ENCODE peak calls at places on chromosome 17, in ten cellular contexts. I is prostate gland, G is B cell, Y is neural crest cell, H is astrocyte of the spinal cord, S is BJ, A is tibial artery, B is thoracic aorta, Q is dorsolateral prefrontal cortex, W is omental fat pad. J is an unnamed sample.

GRCh38 chr17:82003411-82004381 is 19.0 kb downstream of the CENPX start:
- DNase-seq in I (no peak), G (no peak), Y (no peak), H (peak), S (peak), A (peak), B (peak), Q (no peak), W (peak), J (no peak)

GRCh38 chr17:80986816-80987480 is 4.7 kb upstream of the CHMP6 start:
- DNase-seq in I (no peak), G (no peak), Y (no peak), H (no peak), S (no peak), A (peak), B (no peak), Q (no peak), W (no peak), J (no peak)

GRCh38 chr17:72164340-72164739 is 43.5 kb downstream of the SOX9 start:
- DNase-seq in I (no peak), G (no peak), Y (no peak), H (no peak), S (no peak), A (no peak), B (no peak), Q (no peak), W (no peak), J (no peak)

GRCh38 chr17:75011788-75012319 is 616 bp upstream of the MRPL58 start:
- DNase-seq in I (peak), G (no peak), Y (no peak), H (peak), S (no peak), A (peak), B (no peak), Q (peak), W (no peak), J (no peak)

GRCh38 chr17:55420776-55421178 is 858 bp downstream of the MMD start:
- DNase-seq in I (peak), G (peak), Y (peak), H (no peak), S (no peak), A (peak), B (no peak), Q (no peak), W (peak), J (peak)

GRCh38 chr17:48144976-48145798 is 37.6 kb downstream of the SNX11 start:
- DNase-seq in I (no peak), G (no peak), Y (no peak), H (no peak), S (no peak), A (no peak), B (no peak), Q (no peak), W (no peak), J (no peak)

GRCh38 chr17:52383493-52384100 is 225.1 kb upstream of the CA10 start:
- DNase-seq in I (peak), G (no peak), Y (peak), H (peak), S (no peak), A (no peak), B (no peak), Q (peak), W (no peak), J (peak)

GRCh38 chr17:28746611-28747045 is 2.8 kb downstream of the TRAF4 start:
- DNase-seq in I (no peak), G (peak), Y (no peak), H (no peak), S (no peak), A (no peak), B (no peak), Q (peak), W (no peak), J (no peak)

DNA sequence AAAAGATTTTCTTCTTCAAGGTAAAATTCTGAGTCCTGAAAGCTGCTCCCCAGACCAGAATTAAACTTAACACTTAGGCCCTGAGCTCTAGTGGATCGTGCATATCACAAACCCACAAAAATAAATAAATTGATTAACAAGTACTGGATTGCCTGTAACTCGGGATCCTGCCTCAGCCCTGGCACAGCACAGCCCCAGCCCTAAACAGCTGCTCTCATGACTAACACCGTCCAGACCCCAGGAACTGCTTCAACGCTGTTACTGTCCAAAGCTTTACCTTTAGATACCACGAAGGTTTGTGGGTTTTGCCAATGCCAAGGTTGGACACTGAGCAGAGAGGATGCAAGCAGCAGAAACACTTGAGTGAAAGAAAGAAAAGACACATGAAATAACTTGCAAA is 172.5 kb downstream of the COPRS start:
- DNase-seq in I (no peak), G (no peak), Y (no peak), H (no peak), S (no peak), A (no peak), B (no peak), Q (no peak), W (no peak), J (no peak)
- TF ChIP-seq CTCF in I (no peak), G (no peak), Y (no peak), H (no peak), S (no peak), A (no peak), B (no peak), Q (no peak), W (no peak), J (no peak)

DNA sequence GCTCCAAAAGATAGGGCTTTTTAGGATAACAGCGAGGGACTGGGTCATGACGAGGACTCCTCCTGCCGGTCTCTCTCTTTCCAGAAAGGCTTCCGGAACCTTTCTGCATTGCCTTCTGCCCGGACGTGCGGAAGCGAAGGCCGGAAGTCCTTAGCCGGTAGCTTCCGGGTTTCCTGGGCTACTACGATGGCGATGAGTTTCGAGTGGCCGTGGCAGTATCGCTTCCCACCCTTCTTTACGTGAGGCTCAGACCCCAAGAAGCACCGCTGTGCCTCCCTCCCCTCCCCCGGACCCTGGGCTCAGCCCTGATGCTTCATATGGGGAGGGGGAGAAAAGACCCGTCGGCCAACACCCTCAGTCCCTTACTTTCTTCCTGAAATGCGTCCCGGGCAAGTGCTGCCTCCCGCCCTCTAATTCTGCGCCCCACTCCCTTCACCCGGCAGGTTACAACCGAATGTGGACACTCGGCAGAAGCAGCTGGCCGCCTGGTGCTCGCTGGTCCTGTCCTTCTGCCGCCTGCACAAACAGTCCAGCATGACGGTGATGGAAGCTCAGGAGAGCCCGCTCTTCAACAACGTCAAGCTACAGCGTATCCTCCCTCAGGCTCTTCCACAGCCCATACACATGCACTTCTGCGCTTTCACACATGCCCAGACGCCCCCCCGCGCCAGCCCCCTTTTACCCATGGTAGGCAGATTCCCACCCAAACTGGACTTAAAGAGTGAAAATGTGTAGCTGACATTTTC is at the start of gene VPS25:
- DNase-seq in I (peak), G (peak), Y (peak), H (peak), S (peak), A (peak), B (no peak), Q (peak), W (no peak), J (peak)
- TF ChIP-seq CTCF in I (peak), G (no peak), Y (peak), H (peak), S (peak), A (no peak), B (no peak), Q (no peak), W (no peak), J (no peak)

GRCh38 chr17:40775945-40776344 is 3.9 kb upstream of the KRT26 start:
- DNase-seq in I (no peak), G (no peak), Y (no peak), H (no peak), S (no peak), A (no peak), B (no peak), Q (no peak), W (no peak), J (no peak)
- TF ChIP-seq CTCF in I (no peak), G (no peak), Y (no peak), H (no peak), S (no peak), A (no peak), B (no peak), Q (no peak), W (no peak), J (no peak)

GRCh38 chr17:57983446-57983845 is 4.6 kb downstream of the VEZF1 start:
- DNase-seq in I (no peak), G (no peak), Y (no peak), H (no peak), S (no peak), A (no peak), B (no peak), Q (no peak), W (no peak), J (no peak)
- TF ChIP-seq CTCF in I (no peak), G (no peak), Y (no peak), H (no peak), S (no peak), A (no peak), B (no peak), Q (no peak), W (no peak), J (no peak)

GRCh38 chr17:1473170-1473569 is 17.1 kb upstream of the CRK start:
- DNase-seq in I (no peak), G (no peak), Y (no peak), H (no peak), S (no peak), A (no peak), B (no peak), Q (no peak), W (no peak), J (no peak)
- TF ChIP-seq CTCF in I (no peak), G (no peak), Y (no peak), H (no peak), S (no peak), A (no peak), B (no peak), Q (no peak), W (no peak), J (peak)

DNA sequence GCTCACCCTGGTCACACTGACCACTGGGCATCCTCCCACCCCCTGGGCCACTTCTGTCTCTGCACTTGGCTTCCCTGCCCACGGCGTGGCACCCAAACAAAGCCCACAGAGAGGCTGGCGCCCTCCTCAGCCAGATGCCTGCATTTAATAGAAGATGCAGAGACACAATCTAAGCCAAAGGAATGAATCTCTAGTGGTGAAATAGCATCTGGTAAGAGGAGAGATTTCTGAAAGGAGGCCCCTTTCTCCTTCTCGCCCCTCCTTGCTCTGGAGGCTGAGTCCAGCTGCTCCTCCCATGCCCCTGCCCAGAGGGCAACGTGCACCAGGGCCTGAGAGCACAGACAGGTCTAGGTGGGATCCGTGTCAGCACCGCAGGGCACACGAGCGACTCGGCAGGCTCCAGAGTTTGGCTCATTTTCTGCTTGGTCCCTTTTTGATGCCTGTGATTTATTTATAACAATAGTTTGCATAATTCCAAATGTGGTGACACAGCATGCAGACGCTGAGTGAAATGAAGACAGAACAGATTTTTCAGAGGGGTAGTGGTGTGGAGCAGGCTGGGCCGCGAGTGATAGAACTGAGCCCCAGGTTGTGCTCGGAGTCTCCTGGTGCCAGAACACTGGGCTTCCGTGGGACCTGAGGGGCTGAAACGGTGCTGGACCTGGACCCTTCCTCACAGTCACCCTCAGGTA is 95.6 kb downstream of the METRNL start:
- DNase-seq in I (no peak), G (no peak), Y (no peak), H (no peak), S (no peak), A (no peak), B (no peak), Q (no peak), W (no peak), J (no peak)
- TF ChIP-seq CTCF in I (no peak), G (no peak), Y (no peak), H (no peak), S (peak), A (no peak), B (no peak), Q (no peak), W (no peak), J (no peak)

GRCh38 chr17:14557482-14557881 is 256.6 kb downstream of the HS3ST3B1 start:
- DNase-seq in I (no peak), G (no peak), Y (no peak), H (no peak), S (no peak), A (no peak), B (no peak), Q (no peak), W (no peak), J (no peak)

GRCh38 chr17:14559720-14560119 is 258.8 kb downstream of the HS3ST3B1 start:
- DNase-seq in I (no peak), G (no peak), Y (no peak), H (no peak), S (no peak), A (no peak), B (no peak), Q (no peak), W (no peak), J (no peak)

GRCh38 chr17:14552311-14552710 is 251.4 kb downstream of the HS3ST3B1 start:
- DNase-seq in I (no peak), G (no peak), Y (no peak), H (no peak), S (no peak), A (no peak), B (no peak), Q (no peak), W (no peak), J (no peak)

GRCh38 chr17:14559220-14559619 is 258.3 kb downstream of the HS3ST3B1 start:
- DNase-seq in I (no peak), G (no peak), Y (no peak), H (no peak), S (no peak), A (no peak), B (no peak), Q (no peak), W (no peak), J (no peak)

GRCh38 chr17:14553847-14554246 is 253.0 kb downstream of the HS3ST3B1 start:
- DNase-seq in I (no peak), G (no peak), Y (no peak), H (no peak), S (no peak), A (no peak), B (no peak), Q (no peak), W (no peak), J (no peak)
- TF ChIP-seq CTCF in I (no peak), G (no peak), Y (no peak), H (no peak), S (no peak), A (no peak), B (no peak), Q (no peak), W (no peak), J (no peak)

DNA sequence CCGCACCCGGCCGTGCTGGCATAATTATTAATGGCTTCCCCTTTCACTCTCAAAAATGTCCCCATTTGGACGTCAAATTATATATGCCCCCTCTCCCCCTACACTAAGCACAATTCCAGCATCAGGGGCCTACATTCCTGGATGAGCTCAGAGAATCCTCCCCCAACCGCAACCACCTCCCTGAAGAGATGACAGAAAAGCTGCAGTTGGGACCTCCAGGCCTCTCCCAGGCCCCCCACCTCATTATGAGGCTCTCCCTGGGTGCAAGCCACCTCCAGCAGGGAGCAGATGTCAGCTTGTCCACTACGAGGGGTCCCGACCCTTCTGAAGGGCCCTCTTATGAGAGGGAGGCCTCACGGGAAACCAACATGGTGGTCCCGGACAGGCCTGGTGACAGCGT is 18.5 kb upstream of the NCBP3 start:
- DNase-seq in I (no peak), G (no peak), Y (no peak), H (no peak), S (no peak), A (no peak), B (no peak), Q (no peak), W (no peak), J (no peak)
- TF ChIP-seq CTCF in I (no peak), G (no peak), Y (no peak), H (no peak), S (no peak), A (no peak), B (no peak), Q (no peak), W (no peak), J (no peak)

GRCh38 chr17:58541249-58541648 is 26.8 kb upstream of the MTMR4 start:
- DNase-seq in I (no peak), G (no peak), Y (no peak), H (no peak), S (no peak), A (no peak), B (no peak), Q (no peak), W (no peak), J (peak)
- TF ChIP-seq CTCF in I (no peak), G (peak), Y (peak), H (peak), S (peak), A (no peak), B (no peak), Q (no peak), W (no peak), J (peak)

J was measured in GM10248.